ENCODE peak calls at places on chromosome 7, in six cellular contexts. I is B cell, R is aorta, Y is heart left ventricle, Z is AG04449, P is H54. M is an unnamed sample.

GRCh38 chr7:41874206-41874770 is 171.4 kb upstream of the INHBA start:
- DNase-seq in Y (no peak), P (no peak), Z (no peak), I (no peak), R (no peak), M (no peak)

GRCh38 chr7:116443101-116443523 is 56.4 kb upstream of the CAV2 start:
- DNase-seq in P (peak; percentile 42), R (no peak), Z (peak; percentile 76), I (no peak), Y (no peak), M (peak; percentile 82)

GRCh38 chr7:2520808-2521146 is 1.2 kb downstream of the LFNG start:
- DNase-seq in R (no peak), I (no peak), Y (no peak), Z (no peak), P (no peak), M (no peak)

GRCh38 chr7:5248201-5248885 is 34.4 kb upstream of the SLC29A4 start:
- DNase-seq in Y (peak; percentile 63), R (peak; percentile 68), Z (no peak), I (no peak), P (no peak), M (no peak)

GRCh38 chr7:119344466-119344865 is 928.5 kb upstream of the KCND2 start:
- DNase-seq in R (no peak), Z (no peak), Y (no peak), I (no peak), P (no peak), M (no peak)

GRCh38 chr7:129471402-129471827 is 30.9 kb upstream of the SMKR1 start:
- DNase-seq in R (no peak), P (no peak), Z (no peak), Y (no peak), I (no peak), M (no peak)

GRCh38 chr7:63899691-63900393 is 98.8 kb upstream of the ZNF722 start:
- DNase-seq in I (peak; percentile 84), P (no peak), R (peak; percentile 83), Z (no peak), Y (peak; percentile 88), M (no peak)

GRCh38 chr7:98362517-98362916 is 38.4 kb downstream of the BAIAP2L1 start:
- DNase-seq in Z (no peak), R (no peak), I (no peak), P (no peak), Y (no peak), M (no peak)

GRCh38 chr7:25885057-25885576 is 266.9 kb upstream of the NFE2L3 start:
- DNase-seq in R (no peak), P (no peak), I (no peak), Y (no peak), Z (no peak), M (no peak)

GRCh38 chr7:50216626-50217025 is 87.9 kb upstream of the IKZF1 start:
- DNase-seq in P (no peak), Y (no peak), R (no peak), I (no peak), Z (no peak), M (no peak)

GRCh38 chr7:7479275-7479674 is 56.4 kb downstream of the COL28A1 start:
- DNase-seq in R (no peak), P (no peak), I (no peak), Z (no peak), Y (no peak), M (no peak)

GRCh38 chr7:92523110-92523509 is 5.2 kb downstream of the PEX1 start:
- DNase-seq in R (no peak), I (no peak), Y (no peak), Z (no peak), P (no peak), M (no peak)

GRCh38 chr7:56175086-56175760 is 59.0 kb upstream of the NUPR2 start:
- DNase-seq in I (no peak), R (peak; percentile 79), Z (no peak), Y (peak; percentile 43), P (no peak), M (no peak)

GRCh38 chr7:134852626-134853025 is 73.2 kb downstream of the CALD1 start:
- DNase-seq in Z (no peak), R (no peak), Y (no peak), I (no peak), P (no peak), M (no peak)

GRCh38 chr7:105377903-105378302 is 10.8 kb downstream of the SRPK2 start:
- DNase-seq in P (no peak), Y (no peak), R (no peak), Z (no peak), I (no peak), M (no peak)

GRCh38 chr7:123271856-123272255 is 72.1 kb upstream of the SLC13A1 start:
- DNase-seq in Z (no peak), R (no peak), I (no peak), Y (no peak), P (no peak), M (no peak)

GRCh38 chr7:70710011-70710480 is 421.9 kb upstream of the GALNT17 start:
- DNase-seq in Z (peak; percentile 53), R (no peak), P (peak; percentile 65), I (no peak), Y (no peak), M (peak; percentile 37)

GRCh38 chr7:2641406-2642393 is 9.9 kb downstream of the TTYH3 start:
- DNase-seq in R (peak; percentile 97), I (peak; percentile 77), P (peak; percentile 91), Z (peak; percentile 71), Y (peak; percentile 97), M (peak; percentile 90)

GRCh38 chr7:369476-369980 is 79.6 kb downstream of the FOXL3 start:
- DNase-seq in Z (no peak), P (no peak), Y (peak; percentile 11), I (no peak), R (peak; percentile 40), M (no peak)

GRCh38 chr7:7321681-7322080 is 139.3 kb downstream of the C1GALT1 start:
- DNase-seq in Y (no peak), I (peak; percentile 57), P (no peak), R (no peak), Z (no peak), M (no peak)

GRCh38 chr7:107555893-107556292 is 7.8 kb downstream of the COG5 start:
- DNase-seq in R (no peak), P (no peak), Z (no peak), Y (no peak), I (no peak), M (no peak)

GRCh38 chr7:81659697-81660395 is 110.0 kb downstream of the HGF start:
- DNase-seq in R (no peak), P (no peak), I (no peak), Y (no peak), Z (no peak), M (no peak)

GRCh38 chr7:43631559-43631958 is 48.7 kb downstream of the STK17A start:
- DNase-seq in Y (no peak), I (no peak), Z (no peak), P (no peak), R (no peak), M (no peak)

GRCh38 chr7:14095233-14095950 is 105.9 kb upstream of the ETV1 start:
- DNase-seq in R (no peak), Y (no peak), I (no peak), P (no peak), Z (no peak), M (no peak)

GRCh38 chr7:157739056-157739455 is 402.3 kb downstream of the DNAJB6 start:
- DNase-seq in Z (no peak), I (no peak), R (peak; percentile 9), Y (peak; percentile 3), P (no peak), M (no peak)

GRCh38 chr7:45106820-45107219 is 4.7 kb downstream of the TBRG4 start:
- DNase-seq in P (no peak), I (no peak), Y (no peak), Z (no peak), R (no peak), M (no peak)

GRCh38 chr7:41825927-41826480 is 123.1 kb upstream of the INHBA start:
- DNase-seq in I (no peak), P (peak; percentile 16), R (no peak), Y (no peak), Z (no peak), M (no peak)

M was measured in AG04450.